ENCODE peak calls at places on chromosomes 13 and 19, in eight cellular contexts. One of them, this sample, is unnamed.

GRCh38 chr19:38389101-38389925 is 816 bp downstream of the SPRED3 start:
- DNase-seq in uterus: peak; percentile 21
- DNase-seq in fibroblast of lung: peak; percentile 82
- DNase-seq in CD8-positive, alpha-beta T cell: no peak
- DNase-seq in tibial artery: no peak
- DNase-seq in mesenchymal stem cell: peak; percentile 87
- DNase-seq in A673: peak; percentile 76
- DNase-seq in right cardiac atrium: peak; percentile 59
- DNase-seq in this sample: no peak

GRCh38 chr13:41988244-41988643 is 27.3 kb upstream of the VWA8 start:
- DNase-seq in uterus: no peak
- DNase-seq in fibroblast of lung: no peak
- DNase-seq in CD8-positive, alpha-beta T cell: no peak
- DNase-seq in tibial artery: no peak
- DNase-seq in mesenchymal stem cell: no peak
- DNase-seq in A673: no peak
- DNase-seq in right cardiac atrium: no peak
- DNase-seq in this sample: no peak

GRCh38 chr13:23599083-23599925 is 29.1 kb downstream of the TNFRSF19 start:
- DNase-seq in uterus: no peak
- DNase-seq in fibroblast of lung: peak; percentile 32
- DNase-seq in CD8-positive, alpha-beta T cell: no peak
- DNase-seq in tibial artery: no peak
- DNase-seq in mesenchymal stem cell: no peak
- DNase-seq in A673: no peak
- DNase-seq in right cardiac atrium: no peak
- DNase-seq in this sample: no peak

GRCh38 chr13:88526853-88527215 is 855.7 kb downstream of the SLITRK5 start:
- DNase-seq in uterus: no peak
- DNase-seq in fibroblast of lung: no peak
- DNase-seq in CD8-positive, alpha-beta T cell: no peak
- DNase-seq in tibial artery: no peak
- DNase-seq in mesenchymal stem cell: no peak
- DNase-seq in A673: no peak
- DNase-seq in right cardiac atrium: no peak
- DNase-seq in this sample: no peak

GRCh38 chr19:28694812-28695211 is 518.1 kb downstream of the UQCRFS1 start:
- DNase-seq in uterus: no peak
- DNase-seq in fibroblast of lung: no peak
- DNase-seq in CD8-positive, alpha-beta T cell: no peak
- DNase-seq in tibial artery: no peak
- DNase-seq in mesenchymal stem cell: no peak
- DNase-seq in A673: no peak
- DNase-seq in right cardiac atrium: no peak
- DNase-seq in this sample: no peak

GRCh38 chr19:48970923-48971395 is 5.8 kb downstream of the FTL start:
- DNase-seq in uterus: peak; percentile 83
- DNase-seq in fibroblast of lung: peak; percentile 51
- DNase-seq in CD8-positive, alpha-beta T cell: peak; percentile 82
- DNase-seq in tibial artery: peak; percentile 70
- DNase-seq in mesenchymal stem cell: peak; percentile 89
- DNase-seq in A673: peak; percentile 92
- DNase-seq in right cardiac atrium: peak; percentile 93
- DNase-seq in this sample: peak; percentile 72

GRCh38 chr13:44649118-44649455 is 73.0 kb upstream of the TSC22D1 start:
- DNase-seq in uterus: no peak
- DNase-seq in fibroblast of lung: no peak
- DNase-seq in CD8-positive, alpha-beta T cell: no peak
- DNase-seq in tibial artery: no peak
- DNase-seq in mesenchymal stem cell: no peak
- DNase-seq in A673: no peak
- DNase-seq in right cardiac atrium: no peak
- DNase-seq in this sample: no peak

GRCh38 chr19:47020992-47021496 is 1.4 kb downstream of the NPAS1 start:
- DNase-seq in uterus: no peak
- DNase-seq in fibroblast of lung: no peak
- DNase-seq in CD8-positive, alpha-beta T cell: no peak
- DNase-seq in tibial artery: no peak
- DNase-seq in mesenchymal stem cell: peak; percentile 29
- DNase-seq in A673: no peak
- DNase-seq in right cardiac atrium: no peak
- DNase-seq in this sample: no peak

GRCh38 chr19:48573163-48573505 is 21.2 kb downstream of the SULT2B1 start:
- DNase-seq in uterus: no peak
- DNase-seq in fibroblast of lung: no peak
- DNase-seq in CD8-positive, alpha-beta T cell: no peak
- DNase-seq in tibial artery: no peak
- DNase-seq in mesenchymal stem cell: no peak
- DNase-seq in A673: no peak
- DNase-seq in right cardiac atrium: no peak
- DNase-seq in this sample: no peak

GRCh38 chr19:56403764-56404704 is at the start of gene ZNF583:
- DNase-seq in uterus: peak; percentile 98
- DNase-seq in fibroblast of lung: peak; percentile 97
- DNase-seq in CD8-positive, alpha-beta T cell: peak; percentile 91
- DNase-seq in tibial artery: peak; percentile 96
- DNase-seq in mesenchymal stem cell: peak; percentile 95
- DNase-seq in A673: peak; percentile 94
- DNase-seq in right cardiac atrium: peak; percentile 99
- DNase-seq in this sample: peak; percentile 87

GRCh38 chr19:30087381-30088138 is 145.5 kb downstream of the URI1 start:
- DNase-seq in uterus: no peak
- DNase-seq in fibroblast of lung: no peak
- DNase-seq in CD8-positive, alpha-beta T cell: no peak
- DNase-seq in tibial artery: no peak
- DNase-seq in mesenchymal stem cell: no peak
- DNase-seq in A673: no peak
- DNase-seq in right cardiac atrium: peak; percentile 8
- DNase-seq in this sample: no peak

GRCh38 chr13:56615572-56615971 is 525.1 kb upstream of the PRR20A start:
- DNase-seq in uterus: no peak
- DNase-seq in fibroblast of lung: no peak
- DNase-seq in CD8-positive, alpha-beta T cell: no peak
- DNase-seq in tibial artery: no peak
- DNase-seq in mesenchymal stem cell: no peak
- DNase-seq in A673: no peak
- DNase-seq in right cardiac atrium: no peak
- DNase-seq in this sample: no peak

GRCh38 chr13:32178763-32179162 is 136.4 kb downstream of the ZAR1L start:
- DNase-seq in uterus: no peak
- DNase-seq in fibroblast of lung: no peak
- DNase-seq in CD8-positive, alpha-beta T cell: no peak
- DNase-seq in tibial artery: no peak
- DNase-seq in mesenchymal stem cell: no peak
- DNase-seq in A673: no peak
- DNase-seq in right cardiac atrium: no peak
- DNase-seq in this sample: no peak

GRCh38 chr13:113938246-113938645 is 35.6 kb downstream of the C13orf46 start:
- DNase-seq in uterus: peak; percentile 18
- DNase-seq in fibroblast of lung: no peak
- DNase-seq in CD8-positive, alpha-beta T cell: no peak
- DNase-seq in tibial artery: no peak
- DNase-seq in mesenchymal stem cell: no peak
- DNase-seq in A673: no peak
- DNase-seq in right cardiac atrium: no peak
- DNase-seq in this sample: no peak
- H3K27ac ChIP-seq in uterus: no peak overlapping the region
- H3K27ac ChIP-seq in fibroblast of lung: no peak overlapping the region
- H3K27ac ChIP-seq in CD8-positive, alpha-beta T cell: no peak overlapping the region
- H3K27ac ChIP-seq in tibial artery: no peak overlapping the region
- H3K27ac ChIP-seq in mesenchymal stem cell: no peak overlapping the region
- H3K27ac ChIP-seq in A673: no peak overlapping the region
- H3K27ac ChIP-seq in right cardiac atrium: no peak overlapping the region
- H3K27ac ChIP-seq in this sample: no peak overlapping the region

DNA sequence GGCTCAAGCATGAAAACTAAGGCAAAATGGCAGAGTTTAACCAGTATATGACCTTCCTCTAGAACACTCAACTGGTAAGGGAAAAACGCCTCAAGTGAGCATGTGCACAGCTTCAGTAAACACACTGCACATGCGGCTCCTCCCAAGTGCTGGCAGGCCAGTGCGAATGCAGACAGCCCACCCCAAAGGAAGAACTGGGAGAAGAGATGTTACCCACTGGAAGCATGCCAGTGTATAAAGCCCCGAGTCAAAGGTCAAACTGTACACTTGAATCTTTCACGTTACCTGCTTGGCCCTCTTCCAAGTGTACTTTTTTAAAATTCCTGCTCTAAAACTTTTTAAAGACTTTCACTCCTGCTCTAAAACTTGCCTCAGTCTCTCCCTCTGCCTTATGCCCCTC is 19.2 kb upstream of the RCBTB1 start:
- DNase-seq in uterus: no peak
- DNase-seq in fibroblast of lung: no peak
- DNase-seq in CD8-positive, alpha-beta T cell: no peak
- DNase-seq in tibial artery: no peak
- DNase-seq in mesenchymal stem cell: no peak
- DNase-seq in A673: no peak
- DNase-seq in right cardiac atrium: no peak
- DNase-seq in this sample: no peak
- H3K4me1 ChIP-seq in uterus: no peaks in the 10 kb centered on the region
- H3K4me1 ChIP-seq in fibroblast of lung: no peaks in the 10 kb centered on the region
- H3K4me1 ChIP-seq in CD8-positive, alpha-beta T cell: no peaks in the 10 kb centered on the region
- H3K4me1 ChIP-seq in tibial artery: no peaks in the 10 kb centered on the region
- H3K4me1 ChIP-seq in mesenchymal stem cell: peaks cover 1% of the 10 kb centered on the region
- H3K4me1 ChIP-seq in A673: no peaks in the 10 kb centered on the region
- H3K4me1 ChIP-seq in right cardiac atrium: no peaks in the 10 kb centered on the region
- H3K4me1 ChIP-seq in this sample: no peaks in the 10 kb centered on the region

GRCh38 chr19:7868326-7868670 is 5.9 kb downstream of the PRR36 start:
- DNase-seq in uterus: no peak
- DNase-seq in fibroblast of lung: no peak
- DNase-seq in CD8-positive, alpha-beta T cell: no peak
- DNase-seq in tibial artery: no peak
- DNase-seq in mesenchymal stem cell: peak; percentile 31
- DNase-seq in A673: no peak
- DNase-seq in right cardiac atrium: no peak
- DNase-seq in this sample: no peak

GRCh38 chr19:7870571-7871279 is 3.5 kb downstream of the PRR36 start:
- DNase-seq in uterus: peak; percentile 52
- DNase-seq in fibroblast of lung: peak; percentile 27
- DNase-seq in CD8-positive, alpha-beta T cell: peak; percentile 79
- DNase-seq in tibial artery: no peak
- DNase-seq in mesenchymal stem cell: peak; percentile 56
- DNase-seq in A673: peak; percentile 89
- DNase-seq in right cardiac atrium: peak; percentile 87
- DNase-seq in this sample: peak; percentile 56

GRCh38 chr19:7869910-7870511 is 4.2 kb downstream of the PRR36 start:
- DNase-seq in uterus: peak; percentile 55
- DNase-seq in fibroblast of lung: no peak
- DNase-seq in CD8-positive, alpha-beta T cell: peak; percentile 83
- DNase-seq in tibial artery: no peak
- DNase-seq in mesenchymal stem cell: peak; percentile 63
- DNase-seq in A673: peak; percentile 93
- DNase-seq in right cardiac atrium: peak; percentile 87
- DNase-seq in this sample: peak; percentile 75

GRCh38 chr19:7868671-7869452 is 5.3 kb downstream of the PRR36 start:
- DNase-seq in uterus: peak; percentile 69
- DNase-seq in fibroblast of lung: peak; percentile 34
- DNase-seq in CD8-positive, alpha-beta T cell: peak; percentile 85
- DNase-seq in tibial artery: peak; percentile 33
- DNase-seq in mesenchymal stem cell: peak; percentile 68
- DNase-seq in A673: peak; percentile 91
- DNase-seq in right cardiac atrium: peak; percentile 90
- DNase-seq in this sample: peak; percentile 85

DNA sequence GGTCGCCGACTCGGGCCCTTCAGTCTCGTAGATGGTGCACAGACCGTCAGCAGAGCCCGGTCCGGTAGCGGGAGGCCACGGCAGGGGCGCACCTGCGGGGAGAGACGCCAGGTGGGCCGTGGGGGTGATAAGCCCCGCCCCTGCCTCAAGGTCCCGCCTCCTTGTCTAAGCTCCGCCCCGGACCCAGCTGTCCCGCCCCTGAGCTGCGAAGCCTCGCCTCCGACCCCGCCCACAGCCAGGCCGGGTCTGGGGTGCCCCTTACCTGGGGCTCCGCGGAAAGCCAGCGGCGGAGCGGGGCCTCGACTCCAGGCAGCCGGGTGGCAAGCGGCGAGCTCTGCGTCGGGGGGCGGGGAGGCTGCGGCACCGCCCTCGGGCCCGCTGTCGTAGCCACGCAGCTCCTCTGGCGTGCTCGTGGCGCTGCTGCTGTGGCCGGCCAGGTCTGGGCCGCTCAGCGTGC is 4.7 kb downstream of the PRR36 start:
- DNase-seq in uterus: peak; percentile 64
- DNase-seq in fibroblast of lung: no peak
- DNase-seq in CD8-positive, alpha-beta T cell: peak; percentile 76
- DNase-seq in tibial artery: no peak
- DNase-seq in mesenchymal stem cell: peak; percentile 61
- DNase-seq in A673: peak; percentile 73
- DNase-seq in right cardiac atrium: peak; percentile 86
- DNase-seq in this sample: peak; percentile 85
- H3K4me3 ChIP-seq in uterus: peak overlapping the region; percentile 5
- H3K4me3 ChIP-seq in fibroblast of lung: peak overlapping the region; percentile 47
- H3K4me3 ChIP-seq in CD8-positive, alpha-beta T cell: peak overlapping the region; percentile 61
- H3K4me3 ChIP-seq in tibial artery: peak overlapping the region; percentile 54
- H3K4me3 ChIP-seq in mesenchymal stem cell: peak overlapping the region; percentile 60
- H3K4me3 ChIP-seq in A673: peak overlapping the region; percentile 53
- H3K4me3 ChIP-seq in right cardiac atrium: peak overlapping the region; percentile 29
- H3K4me3 ChIP-seq in this sample: peak overlapping the region; percentile 74

GRCh38 chr13:110640591-110641029 is 25.3 kb downstream of the NAXD start:
- DNase-seq in uterus: no peak
- DNase-seq in fibroblast of lung: peak; percentile 63
- DNase-seq in CD8-positive, alpha-beta T cell: no peak
- DNase-seq in tibial artery: no peak
- DNase-seq in mesenchymal stem cell: peak; percentile 34
- DNase-seq in A673: no peak
- DNase-seq in right cardiac atrium: no peak
- DNase-seq in this sample: no peak

GRCh38 chr13:110638814-110639806 is 23.8 kb downstream of the NAXD start:
- DNase-seq in uterus: no peak
- DNase-seq in fibroblast of lung: no peak
- DNase-seq in CD8-positive, alpha-beta T cell: no peak
- DNase-seq in tibial artery: no peak
- DNase-seq in mesenchymal stem cell: no peak
- DNase-seq in A673: no peak
- DNase-seq in right cardiac atrium: no peak
- DNase-seq in this sample: no peak

GRCh38 chr13:110638253-110638652 is 22.9 kb downstream of the NAXD start:
- DNase-seq in uterus: no peak
- DNase-seq in fibroblast of lung: no peak
- DNase-seq in CD8-positive, alpha-beta T cell: no peak
- DNase-seq in tibial artery: no peak
- DNase-seq in mesenchymal stem cell: no peak
- DNase-seq in A673: no peak
- DNase-seq in right cardiac atrium: no peak
- DNase-seq in this sample: no peak

GRCh38 chr13:110641055-110642015 is 26.0 kb downstream of the NAXD start:
- DNase-seq in uterus: peak; percentile 49
- DNase-seq in fibroblast of lung: peak; percentile 48
- DNase-seq in CD8-positive, alpha-beta T cell: no peak
- DNase-seq in tibial artery: no peak
- DNase-seq in mesenchymal stem cell: peak; percentile 47
- DNase-seq in A673: no peak
- DNase-seq in right cardiac atrium: no peak
- DNase-seq in this sample: no peak

DNA sequence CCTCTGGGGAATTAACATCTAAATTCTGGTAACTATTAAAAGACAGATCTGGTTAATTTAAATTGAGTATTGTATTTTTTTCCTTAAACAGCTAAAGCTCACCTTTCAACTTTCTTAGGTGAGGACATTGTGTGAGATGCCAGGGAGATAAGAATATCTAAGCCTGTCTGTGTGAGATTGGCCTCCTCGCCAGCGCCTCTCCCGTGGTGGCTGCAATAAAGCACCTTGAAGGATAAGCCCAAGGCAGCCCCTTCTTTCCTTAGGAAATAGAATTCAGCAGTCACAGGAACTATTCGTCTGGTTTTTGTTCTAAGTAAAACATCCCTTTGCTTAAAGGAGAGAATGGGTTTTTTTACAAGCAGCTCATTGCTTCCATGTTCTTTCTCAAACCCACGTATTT is 24.6 kb downstream of the NAXD start:
- DNase-seq in uterus: no peak
- DNase-seq in fibroblast of lung: no peak
- DNase-seq in CD8-positive, alpha-beta T cell: no peak
- DNase-seq in tibial artery: no peak
- DNase-seq in mesenchymal stem cell: no peak
- DNase-seq in A673: no peak
- DNase-seq in right cardiac atrium: no peak
- DNase-seq in this sample: no peak
- H3K27ac ChIP-seq in uterus: peak overlapping the region; percentile 50
- H3K27ac ChIP-seq in fibroblast of lung: no peak overlapping the region
- H3K27ac ChIP-seq in CD8-positive, alpha-beta T cell: no peak overlapping the region
- H3K27ac ChIP-seq in tibial artery: peak overlapping the region; percentile 60
- H3K27ac ChIP-seq in mesenchymal stem cell: peak overlapping the region; percentile 45
- H3K27ac ChIP-seq in A673: no peak overlapping the region
- H3K27ac ChIP-seq in right cardiac atrium: no peak overlapping the region
- H3K27ac ChIP-seq in this sample: no peak overlapping the region

This sample was measured in naive thymus-derived CD4-positive, alpha-beta T cell.